ENCODE peak calls at places on chromosomes 5 and 9, in seven cellular contexts. I is HCT116, C is GM23338, D is A549, V is SK-N-SH, T is HepG2, B is GM12878. M is an unnamed sample.

GRCh38 chr5:177269976-177270375 is 33.5 kb downstream of the RAB24 start:
- DNase-seq in C (no peak), T (no peak), B (no peak), D (no peak), I (no peak), V (no peak), M (no peak)

GRCh38 chr9:126915846-126916543 is 1.4 kb downstream of the RALGPS1 start:
- DNase-seq in B (no peak), V (no peak), T (peak; percentile 22), D (no peak), I (no peak), C (no peak), M (no peak)

GRCh38 chr5:111261610-111262009 is 37.4 kb downstream of the CAMK4 start:
- DNase-seq in V (no peak), T (no peak), D (no peak), I (no peak), B (no peak), C (no peak), M (no peak)

GRCh38 chr5:65062684-65063083 is 294.0 kb downstream of the CWC27 start:
- DNase-seq in V (no peak), C (no peak), B (no peak), I (no peak), D (peak; percentile 64), T (no peak), M (no peak)

GRCh38 chr5:159061186-159061796 is 38.4 kb downstream of the EBF1 start:
- DNase-seq in D (no peak), I (no peak), V (peak; percentile 41), C (no peak), B (no peak), T (no peak), M (no peak)

GRCh38 chr5:400282-401215 is 42.4 kb upstream of the EXOC3 start:
- DNase-seq in C (no peak), B (no peak), T (no peak), D (no peak), V (peak; percentile 2), I (no peak), M (no peak)

GRCh38 chr9:123550797-123551196 is 194.8 kb downstream of the CRB2 start:
- DNase-seq in I (no peak), B (no peak), T (no peak), V (peak; percentile 37), C (peak; percentile 62), D (no peak), M (no peak)

GRCh38 chr9:133979921-133980863 is 11.9 kb downstream of the VAV2 start:
- DNase-seq in I (no peak), C (no peak), D (no peak), T (no peak), V (peak; percentile 67), B (no peak), M (no peak)

GRCh38 chr9:106956971-106957370 is 94.0 kb downstream of the ZNF462 start:
- DNase-seq in C (no peak), T (no peak), I (no peak), B (no peak), D (no peak), V (no peak), M (no peak)

GRCh38 chr9:134837529-134837928 is 43.1 kb upstream of the FCN2 start:
- DNase-seq in C (no peak), T (no peak), D (no peak), B (no peak), V (no peak), I (no peak), M (no peak)

GRCh38 chr5:179698935-179699639 is at the start of gene CANX:
- DNase-seq in I (no peak), B (no peak), V (no peak), T (no peak), C (peak; percentile 36), D (peak; percentile 44), M (no peak)

GRCh38 chr9:115006660-115007059 is 76.3 kb upstream of the TNFSF8 start:
- DNase-seq in T (no peak), B (no peak), V (no peak), C (no peak), I (no peak), D (no peak), M (no peak)

GRCh38 chr9:77838986-77839385 is 190.9 kb upstream of the GNA14 start:
- DNase-seq in B (no peak), I (no peak), V (no peak), T (no peak), C (no peak), D (no peak), M (no peak)

GRCh38 chr5:62731011-62731410 is 152.4 kb downstream of the LRRC70 start:
- DNase-seq in T (no peak), B (no peak), V (no peak), D (no peak), I (no peak), C (no peak), M (peak; percentile 2)

GRCh38 chr5:62729662-62730061 is 151.0 kb downstream of the LRRC70 start:
- DNase-seq in V (no peak), C (no peak), B (no peak), D (no peak), I (no peak), T (no peak), M (no peak)

GRCh38 chr5:62727184-62727583 is 148.6 kb downstream of the LRRC70 start:
- DNase-seq in T (no peak), V (no peak), B (no peak), C (no peak), D (no peak), I (no peak), M (no peak)

DNA sequence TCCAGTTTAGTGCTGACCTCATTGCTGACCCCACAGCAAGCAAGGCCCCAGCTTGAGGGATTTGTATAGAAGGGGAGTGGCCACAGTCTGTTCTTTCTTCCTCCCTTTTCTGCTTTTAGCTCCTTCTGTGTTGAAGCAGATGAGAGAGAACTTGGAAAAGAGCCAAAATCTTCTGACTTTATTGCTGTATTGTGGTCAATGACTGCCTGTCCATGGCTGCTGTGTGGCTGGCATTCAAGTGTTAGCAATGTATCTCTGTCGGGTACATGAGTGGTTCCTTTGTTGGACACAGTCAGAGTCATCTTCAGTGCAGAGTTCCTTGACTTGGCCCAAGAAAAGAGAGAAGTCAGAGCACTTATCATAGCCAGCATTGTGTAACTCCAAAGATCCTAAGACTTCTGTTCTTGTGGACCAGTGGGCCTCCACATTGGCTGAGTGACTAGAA is 154.1 kb downstream of the LRRC70 start:
- DNase-seq in I (no peak), D (no peak), B (no peak), T (no peak), V (no peak), C (no peak), M (peak; percentile 9)
- TF ChIP-seq REST in I (no peak), D (no peak), B (no peak), T (no peak), V (no peak), C (no peak), M (no peak)

GRCh38 chr5:107501965-107502691 is 168.6 kb downstream of the EFNA5 start:
- DNase-seq in I (no peak), T (no peak), C (no peak), D (no peak), B (no peak), V (peak; percentile 39), M (no peak)
- TF ChIP-seq REST in I (no peak), T (no peak), C (no peak), D (no peak), B (no peak), V (no peak), M (no peak)

DNA sequence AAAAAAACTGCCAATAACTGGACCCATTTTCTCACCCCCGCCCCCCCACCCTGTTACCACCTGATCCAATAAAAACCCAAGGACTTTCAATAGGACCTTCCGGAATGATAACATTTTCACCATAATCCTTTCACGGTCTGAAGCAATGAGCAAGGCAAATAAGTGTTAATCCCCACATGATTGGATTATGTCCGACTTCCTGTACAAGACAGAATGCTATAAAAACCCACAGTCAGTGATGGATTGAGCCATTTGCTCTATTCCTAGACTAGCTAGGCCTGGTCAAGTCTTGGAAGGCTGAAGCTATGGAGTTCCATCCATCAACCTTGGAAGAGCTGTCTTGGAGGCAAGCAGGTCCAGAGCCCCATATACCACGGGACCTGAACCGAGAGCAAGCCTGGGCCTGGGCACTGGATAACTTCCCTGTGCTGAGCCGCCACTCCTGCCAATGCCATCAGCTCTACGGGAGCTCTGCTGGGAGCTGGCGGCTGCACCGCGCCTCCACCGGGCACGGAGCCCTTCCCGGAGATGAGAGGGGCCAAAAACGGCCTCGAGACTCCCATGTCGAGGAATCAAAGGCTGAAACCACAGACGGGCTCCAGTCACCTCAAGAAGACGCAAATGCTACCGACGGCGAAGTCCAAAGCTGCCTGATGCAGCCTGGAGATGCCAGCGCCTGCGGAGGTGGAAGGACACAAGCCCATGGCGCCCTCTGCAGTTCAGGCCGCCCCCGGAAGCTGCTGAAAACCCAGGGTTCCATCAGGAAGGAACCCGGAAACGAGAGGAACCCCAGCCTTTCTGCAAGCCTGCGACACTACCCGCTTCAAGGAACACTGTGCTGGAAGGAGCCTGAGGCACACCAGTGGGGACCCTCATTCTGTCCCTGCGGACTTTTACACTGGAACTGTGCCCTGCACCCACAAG is 69.2 kb downstream of the ANXA2R start:
- DNase-seq in V (no peak), T (no peak), I (no peak), B (no peak), C (peak; percentile 89), D (no peak), M (no peak)
- TF ChIP-seq REST in V (no peak), T (no peak), I (no peak), B (no peak), C (no peak), D (no peak), M (no peak)

GRCh38 chr5:82319192-82319591 is 41.0 kb upstream of the RPS23 start:
- DNase-seq in B (no peak), T (no peak), D (no peak), C (no peak), I (no peak), V (no peak), M (no peak)

GRCh38 chr5:82312373-82312856 is 34.3 kb upstream of the RPS23 start:
- DNase-seq in C (peak; percentile 90), V (peak; percentile 60), T (peak; percentile 50), D (peak; percentile 40), I (peak; percentile 54), B (no peak), M (peak; percentile 37)

GRCh38 chr5:82313016-82313415 is 34.9 kb upstream of the RPS23 start:
- DNase-seq in V (no peak), I (peak; percentile 36), D (no peak), T (no peak), C (peak; percentile 29), B (no peak), M (no peak)

GRCh38 chr5:82319977-82320376 is 41.8 kb upstream of the RPS23 start:
- DNase-seq in V (no peak), T (no peak), D (no peak), C (no peak), B (no peak), I (no peak), M (no peak)

DNA sequence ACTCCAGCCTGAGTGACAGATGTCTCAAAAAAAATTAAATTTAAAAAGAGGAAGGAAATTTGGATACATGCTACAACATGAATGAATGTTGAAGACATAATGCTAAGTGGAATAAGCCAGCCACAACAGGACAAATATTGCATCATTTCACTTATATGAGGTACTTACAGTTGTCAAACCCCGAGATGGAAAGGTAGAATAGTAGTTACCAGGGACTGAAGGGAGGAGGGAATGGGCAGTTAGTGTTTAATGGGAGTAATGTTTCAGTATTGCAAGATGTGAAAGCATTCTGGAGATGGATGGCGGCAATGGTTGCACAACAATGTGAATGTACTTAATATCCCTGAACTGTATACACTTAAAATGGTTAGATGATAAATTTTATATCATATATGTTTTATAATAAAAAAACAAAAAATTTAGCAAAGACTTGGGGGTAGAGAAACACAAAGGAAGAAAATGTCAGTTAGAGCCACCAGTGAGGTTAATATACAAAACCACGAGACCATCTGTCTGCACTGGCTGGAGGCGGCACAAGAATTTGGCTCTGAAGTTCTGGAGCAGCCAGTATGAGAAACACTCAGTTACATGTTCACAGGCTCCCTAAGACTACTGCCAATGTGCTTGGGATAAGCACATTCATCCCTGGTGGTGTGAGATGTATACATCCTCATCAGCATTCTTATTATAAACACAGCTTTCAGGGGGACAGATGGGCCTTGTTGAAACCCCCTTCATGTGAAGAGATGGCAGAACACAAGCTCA is 37.0 kb upstream of the RPS23 start:
- DNase-seq in D (no peak), C (no peak), T (no peak), I (no peak), V (no peak), B (no peak), M (peak; percentile 1)
- TF ChIP-seq REST in D (no peak), C (no peak), T (no peak), I (no peak), V (no peak), B (no peak), M (no peak)